ENCODE peak calls at places on chromosomes 11 and 22, in eight cellular contexts. One of them, this sample, is unnamed.
A peak's percentile ranks its signal among the peaks of the same experiment; 100 is the strongest.

GRCh38 chr11:117443269-117444186 is 115.9 kb downstream of the CEP164 start:
- DNase-seq in CD8-positive, alpha-beta memory T cell: no peak
- DNase-seq in stomach: peak; percentile 34
- DNase-seq in aorta: peak; percentile 79
- DNase-seq in breast epithelium: no peak
- DNase-seq in A549: peak; percentile 25
- DNase-seq in sigmoid colon: peak; percentile 69
- DNase-seq in fibroblast of lung: peak; percentile 25
- DNase-seq in this sample: no peak

GRCh38 chr11:64262271-64263002 is 11.1 kb downstream of the PLCB3 start:
- DNase-seq in CD8-positive, alpha-beta memory T cell: no peak
- DNase-seq in stomach: no peak
- DNase-seq in aorta: no peak
- DNase-seq in breast epithelium: no peak
- DNase-seq in A549: no peak
- DNase-seq in sigmoid colon: no peak
- DNase-seq in fibroblast of lung: no peak
- DNase-seq in this sample: no peak

GRCh38 chr22:46070722-46071450 is 79.4 kb upstream of the PPARA start:
- DNase-seq in CD8-positive, alpha-beta memory T cell: no peak
- DNase-seq in stomach: peak; percentile 71
- DNase-seq in aorta: peak; percentile 86
- DNase-seq in breast epithelium: peak; percentile 54
- DNase-seq in A549: peak; percentile 63
- DNase-seq in sigmoid colon: peak; percentile 81
- DNase-seq in fibroblast of lung: peak; percentile 64
- DNase-seq in this sample: peak; percentile 39

GRCh38 chr11:79209540-79210266 is 231.1 kb downstream of the TENM4 start:
- DNase-seq in CD8-positive, alpha-beta memory T cell: no peak
- DNase-seq in stomach: no peak
- DNase-seq in aorta: no peak
- DNase-seq in breast epithelium: no peak
- DNase-seq in A549: no peak
- DNase-seq in sigmoid colon: no peak
- DNase-seq in fibroblast of lung: no peak
- DNase-seq in this sample: no peak

GRCh38 chr11:422249-422656 is 7.5 kb upstream of the SIGIRR start:
- DNase-seq in CD8-positive, alpha-beta memory T cell: no peak
- DNase-seq in stomach: no peak
- DNase-seq in aorta: no peak
- DNase-seq in breast epithelium: no peak
- DNase-seq in A549: no peak
- DNase-seq in sigmoid colon: no peak
- DNase-seq in fibroblast of lung: no peak
- DNase-seq in this sample: no peak

GRCh38 chr11:93784935-93785360 is 866 bp downstream of the MED17 start:
- DNase-seq in CD8-positive, alpha-beta memory T cell: no peak
- DNase-seq in stomach: no peak
- DNase-seq in aorta: no peak
- DNase-seq in breast epithelium: no peak
- DNase-seq in A549: no peak
- DNase-seq in sigmoid colon: no peak
- DNase-seq in fibroblast of lung: peak; percentile 18
- DNase-seq in this sample: no peak

GRCh38 chr11:77381749-77382693 is 80.5 kb upstream of the GDPD4 start:
- DNase-seq in CD8-positive, alpha-beta memory T cell: no peak
- DNase-seq in stomach: no peak
- DNase-seq in aorta: no peak
- DNase-seq in breast epithelium: no peak
- DNase-seq in A549: no peak
- DNase-seq in sigmoid colon: no peak
- DNase-seq in fibroblast of lung: peak; percentile 68
- DNase-seq in this sample: no peak

GRCh38 chr11:86676533-86677154 is 4.2 kb upstream of the ME3 start:
- DNase-seq in CD8-positive, alpha-beta memory T cell: no peak
- DNase-seq in stomach: no peak
- DNase-seq in aorta: no peak
- DNase-seq in breast epithelium: no peak
- DNase-seq in A549: peak; percentile 65
- DNase-seq in sigmoid colon: no peak
- DNase-seq in fibroblast of lung: no peak
- DNase-seq in this sample: no peak

GRCh38 chr11:70604630-70605520 is 206.5 kb downstream of the CTTN start:
- DNase-seq in CD8-positive, alpha-beta memory T cell: no peak
- DNase-seq in stomach: no peak
- DNase-seq in aorta: no peak
- DNase-seq in breast epithelium: no peak
- DNase-seq in A549: no peak
- DNase-seq in sigmoid colon: no peak
- DNase-seq in fibroblast of lung: peak; percentile 23
- DNase-seq in this sample: no peak

GRCh38 chr11:134678152-134678551 is 266.1 kb upstream of the B3GAT1 start:
- DNase-seq in CD8-positive, alpha-beta memory T cell: no peak
- DNase-seq in stomach: no peak
- DNase-seq in aorta: peak; percentile 70
- DNase-seq in breast epithelium: no peak
- DNase-seq in A549: no peak
- DNase-seq in sigmoid colon: peak; percentile 55
- DNase-seq in fibroblast of lung: no peak
- DNase-seq in this sample: no peak

GRCh38 chr11:61924016-61924360 is 6.6 kb upstream of the RAB3IL1 start:
- DNase-seq in CD8-positive, alpha-beta memory T cell: no peak
- DNase-seq in stomach: no peak
- DNase-seq in aorta: no peak
- DNase-seq in breast epithelium: no peak
- DNase-seq in A549: no peak
- DNase-seq in sigmoid colon: no peak
- DNase-seq in fibroblast of lung: no peak
- DNase-seq in this sample: no peak

GRCh38 chr11:78339483-78339882 is 78.1 kb downstream of the GAB2 start:
- DNase-seq in CD8-positive, alpha-beta memory T cell: no peak
- DNase-seq in stomach: no peak
- DNase-seq in aorta: no peak
- DNase-seq in breast epithelium: no peak
- DNase-seq in A549: no peak
- DNase-seq in sigmoid colon: no peak
- DNase-seq in fibroblast of lung: no peak
- DNase-seq in this sample: no peak

GRCh38 chr11:76266269-76266668 is 60.0 kb upstream of the WNT11 start:
- DNase-seq in CD8-positive, alpha-beta memory T cell: no peak
- DNase-seq in stomach: no peak
- DNase-seq in aorta: no peak
- DNase-seq in breast epithelium: no peak
- DNase-seq in A549: peak; percentile 61
- DNase-seq in sigmoid colon: peak; percentile 74
- DNase-seq in fibroblast of lung: peak; percentile 80
- DNase-seq in this sample: no peak

GRCh38 chr11:79291948-79292347 is 148.9 kb downstream of the TENM4 start:
- DNase-seq in CD8-positive, alpha-beta memory T cell: no peak
- DNase-seq in stomach: no peak
- DNase-seq in aorta: no peak
- DNase-seq in breast epithelium: no peak
- DNase-seq in A549: no peak
- DNase-seq in sigmoid colon: no peak
- DNase-seq in fibroblast of lung: no peak
- DNase-seq in this sample: no peak

GRCh38 chr11:76241243-76242000 is 35.1 kb upstream of the WNT11 start:
- DNase-seq in CD8-positive, alpha-beta memory T cell: no peak
- DNase-seq in stomach: no peak
- DNase-seq in aorta: peak; percentile 64
- DNase-seq in breast epithelium: no peak
- DNase-seq in A549: no peak
- DNase-seq in sigmoid colon: no peak
- DNase-seq in fibroblast of lung: no peak
- DNase-seq in this sample: no peak

GRCh38 chr11:67456068-67456705 is 1.0 kb downstream of the CABP4 start:
- DNase-seq in CD8-positive, alpha-beta memory T cell: no peak
- DNase-seq in stomach: no peak
- DNase-seq in aorta: no peak
- DNase-seq in breast epithelium: no peak
- DNase-seq in A549: no peak
- DNase-seq in sigmoid colon: peak; percentile 65
- DNase-seq in fibroblast of lung: no peak
- DNase-seq in this sample: no peak

DNA sequence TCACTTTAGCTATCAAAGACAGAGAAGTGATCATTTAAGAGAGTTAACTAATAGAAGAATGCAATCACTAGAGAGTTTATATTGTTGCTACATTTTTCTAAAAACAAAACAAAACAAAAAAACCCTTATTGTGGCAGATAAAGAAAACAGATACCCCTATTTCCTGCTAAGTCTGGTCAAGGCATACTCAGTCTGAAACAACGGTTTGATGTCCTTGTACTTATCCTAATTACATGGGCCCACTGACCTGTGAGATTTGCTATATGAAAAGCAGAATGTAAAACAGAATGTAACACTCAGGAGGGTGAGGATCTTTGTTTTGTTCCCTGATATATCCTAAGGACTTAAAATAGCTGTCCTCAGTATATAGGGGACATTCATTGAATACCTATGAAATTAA is 24.6 kb downstream of the MAML2 start:
- DNase-seq in CD8-positive, alpha-beta memory T cell: no peak
- DNase-seq in stomach: no peak
- DNase-seq in aorta: no peak
- DNase-seq in breast epithelium: no peak
- DNase-seq in A549: no peak
- DNase-seq in sigmoid colon: no peak
- DNase-seq in fibroblast of lung: no peak
- DNase-seq in this sample: no peak
- H3K4me1 ChIP-seq in CD8-positive, alpha-beta memory T cell: peaks cover 84% of the 10 kb centered on the region
- H3K4me1 ChIP-seq in stomach: peaks cover 46% of the 10 kb centered on the region
- H3K4me1 ChIP-seq in aorta: peaks cover 19% of the 10 kb centered on the region
- H3K4me1 ChIP-seq in breast epithelium: peaks cover 52% of the 10 kb centered on the region
- H3K4me1 ChIP-seq in A549: peaks cover 15% of the 10 kb centered on the region
- H3K4me1 ChIP-seq in sigmoid colon: peaks cover 74% of the 10 kb centered on the region
- H3K4me1 ChIP-seq in fibroblast of lung: peaks cover 27% of the 10 kb centered on the region
- H3K4me1 ChIP-seq in this sample: peaks cover 70% of the 10 kb centered on the region

GRCh38 chr22:35556666-35557065 is 16.0 kb downstream of the RASD2 start:
- DNase-seq in CD8-positive, alpha-beta memory T cell: no peak
- DNase-seq in stomach: no peak
- DNase-seq in aorta: no peak
- DNase-seq in breast epithelium: no peak
- DNase-seq in A549: no peak
- DNase-seq in sigmoid colon: no peak
- DNase-seq in fibroblast of lung: peak; percentile 24
- DNase-seq in this sample: no peak
- H3K27ac ChIP-seq in CD8-positive, alpha-beta memory T cell: no peak overlapping the region
- H3K27ac ChIP-seq in stomach: no peak overlapping the region
- H3K27ac ChIP-seq in aorta: no peak overlapping the region
- H3K27ac ChIP-seq in breast epithelium: no peak overlapping the region
- H3K27ac ChIP-seq in A549: no peak overlapping the region
- H3K27ac ChIP-seq in sigmoid colon: no peak overlapping the region
- H3K27ac ChIP-seq in fibroblast of lung: no peak overlapping the region
- H3K27ac ChIP-seq in this sample: no peak overlapping the region

GRCh38 chr11:3161309-3161708 is 3.8 kb downstream of the OSBPL5 start:
- DNase-seq in CD8-positive, alpha-beta memory T cell: no peak
- DNase-seq in stomach: no peak
- DNase-seq in aorta: peak; percentile 72
- DNase-seq in breast epithelium: no peak
- DNase-seq in A549: no peak
- DNase-seq in sigmoid colon: peak; percentile 70
- DNase-seq in fibroblast of lung: no peak
- DNase-seq in this sample: no peak
- H3K4me1 ChIP-seq in CD8-positive, alpha-beta memory T cell: peaks cover 21% of the 10 kb centered on the region
- H3K4me1 ChIP-seq in stomach: peaks cover 91% of the 10 kb centered on the region
- H3K4me1 ChIP-seq in aorta: no peaks in the 10 kb centered on the region
- H3K4me1 ChIP-seq in breast epithelium: peaks cover 34% of the 10 kb centered on the region
- H3K4me1 ChIP-seq in A549: peaks cover 9% of the 10 kb centered on the region
- H3K4me1 ChIP-seq in sigmoid colon: peaks cover 87% of the 10 kb centered on the region
- H3K4me1 ChIP-seq in fibroblast of lung: peaks cover 37% of the 10 kb centered on the region
- H3K4me1 ChIP-seq in this sample: peaks cover 9% of the 10 kb centered on the region

DNA sequence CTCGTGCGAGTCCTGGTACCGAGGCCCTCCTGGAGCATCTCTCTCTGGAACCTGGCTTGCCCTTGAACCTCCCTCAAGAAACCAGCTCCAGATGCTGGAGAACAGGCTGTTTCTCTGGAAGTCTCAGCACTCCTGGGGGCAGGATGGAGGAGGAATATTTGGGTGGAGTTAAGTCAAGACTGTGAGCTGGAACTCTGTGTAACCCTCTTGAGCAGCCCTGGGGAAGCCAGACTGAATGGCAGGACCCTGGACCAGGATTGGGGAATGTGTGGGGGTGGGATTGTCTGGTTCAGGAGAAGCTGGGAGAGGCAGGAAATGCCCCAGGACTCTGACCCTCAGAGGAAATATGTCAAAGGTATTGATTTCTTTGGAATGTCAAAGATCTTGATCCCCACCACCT is 7.7 kb downstream of the CREB3L1 start:
- DNase-seq in CD8-positive, alpha-beta memory T cell: no peak
- DNase-seq in stomach: no peak
- DNase-seq in aorta: no peak
- DNase-seq in breast epithelium: no peak
- DNase-seq in A549: no peak
- DNase-seq in sigmoid colon: no peak
- DNase-seq in fibroblast of lung: no peak
- DNase-seq in this sample: no peak
- H3K27ac ChIP-seq in CD8-positive, alpha-beta memory T cell: no peak overlapping the region
- H3K27ac ChIP-seq in stomach: peak overlapping the region; percentile 37
- H3K27ac ChIP-seq in aorta: no peak overlapping the region
- H3K27ac ChIP-seq in breast epithelium: peak overlapping the region; percentile 54
- H3K27ac ChIP-seq in A549: no peak overlapping the region
- H3K27ac ChIP-seq in sigmoid colon: peak overlapping the region; percentile 62
- H3K27ac ChIP-seq in fibroblast of lung: peak overlapping the region; percentile 36
- H3K27ac ChIP-seq in this sample: no peak overlapping the region

DNA sequence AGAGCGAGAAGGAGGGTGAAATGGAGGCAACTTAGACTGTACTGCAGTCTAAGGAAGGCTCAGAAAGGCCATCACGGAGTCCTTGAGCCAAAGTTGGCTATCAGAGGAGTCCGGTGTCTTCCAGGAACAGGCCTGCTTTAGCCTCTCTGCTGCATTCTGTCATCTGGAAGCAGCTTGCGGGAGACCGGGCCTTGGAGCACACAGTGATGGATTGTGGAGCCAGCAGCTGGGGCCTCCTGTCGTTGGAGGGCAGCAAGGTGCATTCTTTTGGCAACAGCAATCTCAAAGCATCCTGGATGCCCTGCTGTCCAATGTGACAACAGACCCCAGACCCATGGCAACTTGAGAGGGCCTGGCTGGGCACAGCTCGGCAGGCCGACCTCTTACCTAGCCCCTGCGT is 43.6 kb upstream of the LMO2 start:
- DNase-seq in CD8-positive, alpha-beta memory T cell: no peak
- DNase-seq in stomach: no peak
- DNase-seq in aorta: no peak
- DNase-seq in breast epithelium: no peak
- DNase-seq in A549: no peak
- DNase-seq in sigmoid colon: no peak
- DNase-seq in fibroblast of lung: no peak
- DNase-seq in this sample: no peak
- H3K4me1 ChIP-seq in CD8-positive, alpha-beta memory T cell: peaks cover 4% of the 10 kb centered on the region
- H3K4me1 ChIP-seq in stomach: peaks cover 11% of the 10 kb centered on the region
- H3K4me1 ChIP-seq in aorta: peaks cover 9% of the 10 kb centered on the region
- H3K4me1 ChIP-seq in breast epithelium: peaks cover 1% of the 10 kb centered on the region
- H3K4me1 ChIP-seq in A549: no peaks in the 10 kb centered on the region
- H3K4me1 ChIP-seq in sigmoid colon: peaks cover 18% of the 10 kb centered on the region
- H3K4me1 ChIP-seq in fibroblast of lung: no peaks in the 10 kb centered on the region
- H3K4me1 ChIP-seq in this sample: no peaks in the 10 kb centered on the region

DNA sequence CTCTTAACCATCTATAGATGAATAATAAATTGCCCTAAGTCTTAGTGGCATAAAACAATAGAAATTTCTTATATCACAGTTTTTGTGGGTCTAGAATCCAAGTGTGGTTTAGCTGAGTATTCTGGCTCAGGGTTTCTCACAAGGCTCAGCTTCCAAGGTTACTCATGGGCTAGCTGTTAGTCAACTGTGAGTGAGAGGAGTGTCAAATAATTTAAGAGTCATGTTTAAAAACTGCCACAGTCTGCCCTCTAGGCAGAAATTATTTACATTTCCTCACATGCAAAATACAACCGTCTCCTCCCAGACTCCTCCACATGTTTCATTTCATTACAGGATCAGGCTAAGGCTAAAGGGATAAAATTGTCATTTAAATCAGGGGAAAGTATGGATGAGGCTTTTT is 324.2 kb downstream of the DYNC2H1 start:
- DNase-seq in CD8-positive, alpha-beta memory T cell: no peak
- DNase-seq in stomach: no peak
- DNase-seq in aorta: no peak
- DNase-seq in breast epithelium: no peak
- DNase-seq in A549: peak; percentile 17
- DNase-seq in sigmoid colon: no peak
- DNase-seq in fibroblast of lung: peak; percentile 88
- DNase-seq in this sample: no peak
- H3K27ac ChIP-seq in CD8-positive, alpha-beta memory T cell: no peak overlapping the region
- H3K27ac ChIP-seq in stomach: no peak overlapping the region
- H3K27ac ChIP-seq in aorta: no peak overlapping the region
- H3K27ac ChIP-seq in breast epithelium: no peak overlapping the region
- H3K27ac ChIP-seq in A549: no peak overlapping the region
- H3K27ac ChIP-seq in sigmoid colon: no peak overlapping the region
- H3K27ac ChIP-seq in fibroblast of lung: no peak overlapping the region
- H3K27ac ChIP-seq in this sample: no peak overlapping the region

This sample was measured in CD4-positive, alpha-beta memory T cell.